ENCODE peak calls at places on chromosomes 7 and 10, in seven cellular contexts. V, I, R, U, F, T and X are unnamed samples.

GRCh38 chr7:28937103-28937502 is 21.0 kb downstream of the TRIL start:
- DNase-seq in R (no peak), T (no peak), F (no peak), V (no peak), I (no peak), U (no peak), X (no peak)

GRCh38 chr7:51141451-51141971 is 175.1 kb downstream of the COBL start:
- DNase-seq in F (peak; percentile 59), I (no peak), R (no peak), V (no peak), U (no peak), T (no peak), X (no peak)

GRCh38 chr10:60426425-60426824 is 36.8 kb upstream of the ANK3 start:
- DNase-seq in V (no peak), U (no peak), F (no peak), R (no peak), I (no peak), T (no peak), X (no peak)

GRCh38 chr7:24732646-24733413 is 24.4 kb downstream of the GSDME start:
- DNase-seq in R (no peak), U (no peak), F (no peak), I (no peak), V (no peak), T (no peak), X (no peak)

GRCh38 chr7:13091974-13092707 is 404.7 kb downstream of the ARL4A start:
- DNase-seq in R (no peak), F (no peak), T (no peak), U (no peak), V (no peak), I (no peak), X (no peak)

GRCh38 chr10:132492323-132493035 is 45.1 kb upstream of the INPP5A start:
- DNase-seq in U (peak; percentile 73), I (no peak), V (no peak), T (peak; percentile 31), R (no peak), F (peak; percentile 24), X (peak; percentile 51)

GRCh38 chr10:90318659-90319058 is 539.2 kb downstream of the HTR7 start:
- DNase-seq in V (no peak), I (no peak), F (no peak), U (no peak), R (no peak), T (no peak), X (no peak)

GRCh38 chr10:11546581-11546980 is 64.9 kb downstream of the USP6NL start:
- DNase-seq in U (no peak), I (no peak), R (no peak), F (no peak), T (no peak), V (no peak), X (no peak)

GRCh38 chr7:35734001-35734483 is 39.1 kb upstream of the HERPUD2 start:
- DNase-seq in R (no peak), T (no peak), F (no peak), V (no peak), U (no peak), I (no peak), X (no peak)

GRCh38 chr10:123149568-123150228 is 1.8 kb downstream of the HMX2 start:
- DNase-seq in V (no peak), R (peak; percentile 40), T (no peak), U (no peak), I (no peak), F (peak; percentile 79), X (no peak)

GRCh38 chr10:99788598-99789259 is 6.3 kb downstream of the ABCC2 start:
- DNase-seq in R (peak; percentile 18), T (peak; percentile 32), V (no peak), I (peak; percentile 30), U (no peak), F (no peak), X (no peak)

GRCh38 chr7:379456-380225 is 89.7 kb downstream of the FOXL3 start:
- DNase-seq in U (no peak), F (peak; percentile 64), V (no peak), I (peak; percentile 31), T (no peak), R (no peak), X (peak; percentile 51)

GRCh38 chr10:112778579-112778978 is 171.5 kb upstream of the TCF7L2 start:
- DNase-seq in R (no peak), U (no peak), F (no peak), I (no peak), T (no peak), V (no peak), X (no peak)

GRCh38 chr10:121708921-121709625 is 110.8 kb upstream of the FGFR2 start:
- DNase-seq in U (no peak), F (peak; percentile 81), R (no peak), V (no peak), T (no peak), I (no peak), X (no peak)

GRCh38 chr7:38310601-38311057 is 37.2 kb upstream of the TARP start:
- DNase-seq in F (no peak), R (no peak), I (peak; percentile 41), V (no peak), U (no peak), T (peak; percentile 47), X (no peak)

GRCh38 chr10:69792361-69792760 is 9.3 kb upstream of the COL13A1 start:
- DNase-seq in V (no peak), F (no peak), R (no peak), I (no peak), U (no peak), T (no peak), X (no peak)

GRCh38 chr10:112083526-112083925 is 100.0 kb downstream of the GPAM start:
- DNase-seq in T (no peak), U (no peak), R (no peak), V (no peak), F (no peak), I (no peak), X (no peak)

GRCh38 chr7:145036592-145037386 is 200.9 kb upstream of the TPK1 start:
- DNase-seq in V (no peak), F (peak; percentile 74), R (peak; percentile 68), I (no peak), T (no peak), U (no peak), X (no peak)

GRCh38 chr7:98133181-98133580 is 26.5 kb downstream of the LMTK2 start:
- DNase-seq in I (no peak), U (no peak), T (no peak), F (no peak), R (peak; percentile 51), V (no peak), X (peak; percentile 54)

GRCh38 chr7:16071246-16071857 is 350.0 kb downstream of the CRPPA start:
- DNase-seq in F (peak; percentile 72), I (no peak), V (no peak), R (no peak), T (no peak), U (no peak), X (no peak)

GRCh38 chr7:32223071-32223650 is 153.0 kb upstream of the PDE1C start:
- DNase-seq in R (no peak), V (no peak), T (no peak), U (no peak), F (no peak), I (no peak), X (no peak)

DNA sequence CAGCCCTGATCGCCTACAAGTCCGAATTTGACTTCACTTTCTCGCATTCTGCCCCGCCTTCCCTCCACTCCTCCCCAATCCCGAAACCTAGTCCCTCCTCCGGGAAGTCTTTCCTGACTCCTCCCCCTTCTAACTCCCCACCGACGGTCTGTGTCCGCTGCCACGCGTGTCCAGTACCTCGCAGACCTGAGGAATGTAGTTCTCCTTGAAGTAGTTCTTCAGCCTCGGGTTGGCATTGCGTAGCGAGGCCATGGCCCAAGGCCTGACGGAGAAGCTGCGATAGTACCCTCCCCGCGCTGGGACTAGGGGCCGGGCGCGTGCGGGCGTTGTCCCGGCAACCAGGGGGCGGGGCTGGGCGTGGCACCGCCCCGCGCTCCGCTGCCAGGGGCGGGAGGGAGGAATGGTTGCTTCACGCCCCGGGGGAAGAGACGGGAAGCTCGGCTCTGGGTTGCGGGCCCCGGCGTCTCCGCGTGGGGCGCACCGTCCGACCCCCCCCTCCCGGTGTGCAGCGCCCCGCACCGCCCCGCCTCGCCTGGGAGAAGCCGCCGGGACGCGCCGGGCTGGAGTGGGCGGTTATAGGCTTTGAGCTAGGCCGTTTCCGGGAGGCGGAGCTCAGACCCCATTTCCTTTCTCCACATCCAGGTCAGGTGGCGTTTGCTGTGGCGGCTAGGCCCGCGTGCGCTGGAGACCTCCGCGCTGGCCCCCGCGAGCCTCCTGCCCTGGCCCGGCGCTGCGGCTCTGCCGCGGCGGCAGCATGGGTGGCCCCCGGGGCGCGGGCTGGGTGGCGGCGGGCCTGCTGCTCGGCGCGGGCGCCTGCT is at the start of the genes ARMC10 and FBXL13:
- DNase-seq in V (peak; percentile 69), U (peak; percentile 89), F (peak; percentile 95), R (peak; percentile 92), I (peak; percentile 92), T (peak; percentile 91), X (peak; percentile 86)
- TF ChIP-seq CTCF in V (no peak), U (peak; percentile 19), F (peak; percentile 19), R (peak; percentile 28), I (peak; percentile 37), T (peak; percentile 17), X (no peak)

GRCh38 chr7:128869138-128869943 is 6.7 kb downstream of the ATP6V1F start:
- DNase-seq in I (peak; percentile 59), T (peak; percentile 70), F (peak; percentile 88), R (peak; percentile 63), U (no peak), V (no peak), X (peak; percentile 18)

GRCh38 chr7:128867842-128868623 is 5.4 kb downstream of the ATP6V1F start:
- DNase-seq in R (peak; percentile 55), F (no peak), T (no peak), I (no peak), U (no peak), V (no peak), X (peak; percentile 61)

GRCh38 chr7:128867241-128867640 is 4.6 kb downstream of the ATP6V1F start:
- DNase-seq in U (no peak), I (no peak), F (no peak), T (no peak), R (no peak), V (no peak), X (no peak)

GRCh38 chr7:128869944-128870285 is 7.3 kb downstream of the ATP6V1F start:
- DNase-seq in R (no peak), T (no peak), V (no peak), U (no peak), F (peak; percentile 68), I (no peak), X (no peak)

GRCh38 chr7:128868624-128869137 is 6.0 kb downstream of the ATP6V1F start:
- DNase-seq in V (no peak), R (no peak), U (no peak), T (no peak), F (no peak), I (no peak), X (no peak)
- H3K4me3 ChIP-seq in V (peak overlapping the region; percentile 81), R (no peak overlapping the region), U (peak overlapping the region; percentile 33), T (peak overlapping the region; percentile 73), F (peak overlapping the region; percentile 82), I (peak overlapping the region; percentile 60), X (peak overlapping the region; percentile 55)

DNA sequence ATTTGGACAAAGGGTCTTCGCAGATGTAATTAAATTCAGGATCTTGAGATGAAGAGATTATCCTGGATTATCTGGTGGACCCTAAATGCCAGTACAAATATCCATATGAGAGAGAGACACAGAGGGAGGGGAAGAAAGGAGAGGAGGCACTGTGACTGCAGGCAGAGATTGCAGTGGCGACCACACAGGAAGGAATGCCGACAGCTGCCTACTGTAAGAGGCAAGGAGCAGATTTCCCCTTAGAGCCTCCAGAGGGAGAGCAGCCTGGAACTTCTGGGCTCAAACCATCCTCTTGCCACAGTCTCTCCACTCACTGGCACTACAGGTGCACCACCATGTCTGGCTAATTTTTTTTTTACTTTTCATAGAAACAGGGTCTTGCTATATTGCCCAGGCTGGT is 152.3 kb downstream of the SDK1 start:
- DNase-seq in U (no peak), T (no peak), V (no peak), R (no peak), F (peak; percentile 13), I (no peak), X (no peak)
- TF ChIP-seq CTCF in U (no peak), T (no peak), V (no peak), R (no peak), F (no peak), I (no peak), X (no peak)

GRCh38 chr7:128911441-128912031 is 1.0 kb upstream of the KCP start:
- DNase-seq in I (peak; percentile 53), U (no peak), T (no peak), F (peak; percentile 60), V (no peak), R (peak; percentile 61), X (peak; percentile 44)
- H3K4me3 ChIP-seq in I (no peak overlapping the region), U (no peak overlapping the region), T (no peak overlapping the region), F (no peak overlapping the region), V (no peak overlapping the region), R (no peak overlapping the region), X (no peak overlapping the region)